ENCODE peak calls at places on chromosomes 4 and X, in six cellular contexts. T is iPS DF 6.9, F is Kasumi-1, I is cardiac fibroblast, Z is ureter, U is LNCaP clone FGC. Q is an unnamed sample.

GRCh38 chrX:38489341-38489740 is 72.0 kb upstream of the TSPAN7 start:
- DNase-seq in T (no peak), I (no peak), U (no peak), Z (no peak), F (no peak), Q (no peak)

GRCh38 chr4:2462218-2462991 is 6.5 kb upstream of the RNF4 start:
- DNase-seq in Z (peak; percentile 61), T (no peak), I (peak; percentile 67), F (peak; percentile 46), U (no peak), Q (peak; percentile 63)

GRCh38 chrX:24219320-24219719 is 69.8 kb downstream of the ZFX start:
- DNase-seq in U (no peak), I (peak; percentile 17), F (no peak), T (no peak), Z (no peak), Q (no peak)

GRCh38 chr4:96354036-96354712 is 514.3 kb downstream of the PDHA2 start:
- DNase-seq in F (no peak), U (no peak), I (peak; percentile 12), T (no peak), Z (no peak), Q (peak; percentile 70)

GRCh38 chrX:37754518-37754917 is 25.3 kb upstream of the CYBB start:
- DNase-seq in Z (no peak), U (no peak), T (no peak), I (no peak), F (no peak), Q (no peak)

GRCh38 chr4:102333792-102334191 is 11.5 kb downstream of the SLC39A8 start:
- DNase-seq in F (no peak), U (no peak), Z (no peak), T (no peak), I (no peak), Q (no peak)

GRCh38 chr4:11505225-11505971 is 76.7 kb upstream of the HS3ST1 start:
- DNase-seq in F (no peak), Z (peak; percentile 66), T (no peak), U (peak; percentile 61), I (peak; percentile 70), Q (peak; percentile 36)

GRCh38 chrX:67435536-67435935 is 108.3 kb upstream of the AR start:
- DNase-seq in I (no peak), F (no peak), Z (no peak), U (no peak), T (no peak), Q (no peak)

GRCh38 chrX:15646543-15646942 is 18.1 kb downstream of the CLTRN start:
- DNase-seq in T (no peak), I (no peak), Z (no peak), U (no peak), F (no peak), Q (no peak)

GRCh38 chr4:71270901-71271300 is 67.9 kb upstream of the SLC4A4 start:
- DNase-seq in I (peak; percentile 53), F (peak; percentile 24), T (peak; percentile 7), U (no peak), Z (no peak), Q (peak; percentile 44)

GRCh38 chr4:117400039-117400835 is 314.9 kb upstream of the TRAM1L1 start:
- DNase-seq in F (no peak), Z (no peak), T (no peak), U (no peak), I (peak; percentile 46), Q (peak; percentile 87)

GRCh38 chrX:100356497-100356896 is 53.6 kb downstream of the PCDH19 start:
- DNase-seq in Z (no peak), I (no peak), F (no peak), T (no peak), U (no peak), Q (no peak)

Q was measured in amniotic epithelial cell.